ENCODE peak calls at places on chromosome 7, in five cellular contexts. F is KBM-7; T is stimulated activated CD8-positive, alpha-beta memory T cell treated with anti-CD3 and anti-CD28 coated beads, Interleukin-12 subunit alpha, Interleukin-12 subunit beta, amount 100 ng/mL, for 4 hours; J is activated T-cell treated with anti-CD3 and anti-CD28 coated beads for 1 hour; Q is mesothelial cell of epicardium. H is an unnamed sample.

GRCh38 chr7:75650671-75651070 is 88.1 kb downstream of the HIP1 start:
- DNase-seq in T (no peak), Q (no peak), J (no peak), F (peak), H (no peak)

GRCh38 chr7:114879554-114879953 is 42.3 kb upstream of the MDFIC start:
- DNase-seq in J (no peak), F (no peak), T (no peak), Q (no peak), H (no peak)

GRCh38 chr7:31517513-31517912 is 3.6 kb downstream of the ITPRID1 start:
- DNase-seq in Q (no peak), J (no peak), F (no peak), T (no peak), H (no peak)

GRCh38 chr7:151191544-151191943 is 4.5 kb upstream of the ASB10 start:
- DNase-seq in T (no peak), J (no peak), Q (no peak), F (no peak), H (no peak)

GRCh38 chr7:99433158-99433557 is 5.4 kb downstream of the PTCD1 start:
- DNase-seq in F (no peak), Q (no peak), T (no peak), J (no peak), H (no peak)

GRCh38 chr7:99623702-99624447 is 7.1 kb downstream of the ZSCAN25 start:
- DNase-seq in Q (no peak), F (no peak), T (no peak), J (no peak), H (peak)

GRCh38 chr7:116528008-116528789 is 3.4 kb downstream of the CAV1 start:
- DNase-seq in F (no peak), Q (no peak), T (no peak), J (no peak), H (no peak)

GRCh38 chr7:106767498-106768323 is 97.4 kb upstream of the PIK3CG start:
- DNase-seq in F (no peak), T (no peak), J (no peak), Q (no peak), H (no peak)

GRCh38 chr7:44273681-44274622 is 51.4 kb downstream of the CAMK2B start:
- DNase-seq in T (no peak), J (no peak), F (no peak), Q (no peak), H (no peak)

GRCh38 chr7:20107582-20107981 is 109.6 kb downstream of the MACC1 start:
- DNase-seq in T (no peak), F (no peak), Q (no peak), J (no peak), H (no peak)

GRCh38 chr7:945556-946255 is 8.8 kb downstream of the ADAP1 start:
- DNase-seq in J (no peak), T (no peak), Q (no peak), F (no peak), H (no peak)

GRCh38 chr7:33050425-33051318 is 11.9 kb downstream of the NT5C3A start:
- DNase-seq in F (peak), Q (no peak), J (no peak), T (no peak), H (peak)

GRCh38 chr7:29805031-29805430 is 1.3 kb upstream of the WIPF3 start:
- DNase-seq in J (no peak), T (no peak), Q (no peak), F (no peak), H (no peak)

GRCh38 chr7:47902013-47902412 is 46.3 kb downstream of the PKD1L1 start:
- DNase-seq in T (no peak), J (no peak), F (no peak), Q (no peak), H (no peak)

GRCh38 chr7:47253650-47254080 is 328.2 kb downstream of the TNS3 start:
- DNase-seq in F (peak), T (no peak), J (no peak), Q (no peak), H (no peak)

GRCh38 chr7:29035044-29035740 is 77.1 kb upstream of the TRIL start:
- DNase-seq in J (no peak), T (peak), Q (no peak), F (no peak), H (peak)

GRCh38 chr7:81491573-81491972 is 278.3 kb downstream of the HGF start:
- DNase-seq in J (no peak), F (no peak), Q (no peak), T (no peak), H (no peak)

GRCh38 chr7:34236839-34237492 is 331.6 kb downstream of the BMPER start:
- DNase-seq in F (no peak), T (no peak), J (no peak), Q (no peak), H (no peak)

GRCh38 chr7:20594023-20594422 is 21.4 kb upstream of the ABCB5 start:
- DNase-seq in Q (no peak), J (no peak), F (no peak), T (no peak), H (no peak)

GRCh38 chr7:105674200-105675030 is 93.1 kb upstream of the EFCAB10 start:
- DNase-seq in J (no peak), Q (no peak), F (no peak), T (no peak), H (no peak)

GRCh38 chr7:90675982-90676381 is 79.9 kb downstream of the CDK14 start:
- DNase-seq in F (no peak), Q (no peak), J (no peak), T (no peak), H (no peak)

GRCh38 chr7:45181991-45182855 is 24.6 kb downstream of the RAMP3 start:
- DNase-seq in Q (no peak), J (no peak), T (no peak), F (no peak), H (peak)

GRCh38 chr7:142842251-142842766 is 12.6 kb upstream of the EPHB6 start:
- DNase-seq in F (no peak), T (no peak), Q (no peak), J (no peak), H (no peak)

H was measured in activated naive CD4-positive, alpha-beta T cell treated with anti-CD3 and anti-CD28 coated beads, Interleukin-2, amount 50 U/mL, for 72 hours.